ENCODE peak calls at places on chromosomes 13 and 19, in eight cellular contexts. One of them, this sample, is unnamed.
A peak's percentile ranks its signal among the peaks of the same experiment; 100 is the strongest.

GRCh38 chr13:98510156-98510509 is 66.8 kb downstream of the STK24 start:
- DNase-seq in skeletal muscle cell: no peak
- DNase-seq in stimulated activated CD4-positive, alpha-beta T cell treated with anti-CD3 and anti-CD28 coated beads, Interleukin-4, amount 100 ng/mL, for 4 hours: no peak
- DNase-seq in NCI-H510A treated with DMSO at 0.1 percent for 48 hours: no peak
- DNase-seq in OCI-LY7: no peak
- DNase-seq in stimulated activated CD8-positive, alpha-beta memory T cell treated with anti-CD3 and anti-CD28 coated beads, Interleukin-4, amount 100 ng/mL, for 4 hours: no peak
- DNase-seq in activated CD4-positive, CD25-positive, alpha-beta regulatory T cell treated with anti-CD3 and anti-CD28 coated beads, Interleukin-2, amount 50 U/mL, for 72 hours: no peak
- DNase-seq in mesothelial cell of epicardium: no peak
- DNase-seq in this sample: no peak

GRCh38 chr13:52842440-52842839 is 6.0 kb downstream of the PCDH8 start:
- DNase-seq in NCI-H510A treated with DMSO at 0.1 percent for 48 hours: no peak
- DNase-seq in skeletal muscle cell: no peak
- DNase-seq in OCI-LY7: no peak
- DNase-seq in stimulated activated CD4-positive, alpha-beta T cell treated with anti-CD3 and anti-CD28 coated beads, Interleukin-4, amount 100 ng/mL, for 4 hours: no peak
- DNase-seq in mesothelial cell of epicardium: no peak
- DNase-seq in stimulated activated CD8-positive, alpha-beta memory T cell treated with anti-CD3 and anti-CD28 coated beads, Interleukin-4, amount 100 ng/mL, for 4 hours: no peak
- DNase-seq in activated CD4-positive, CD25-positive, alpha-beta regulatory T cell treated with anti-CD3 and anti-CD28 coated beads, Interleukin-2, amount 50 U/mL, for 72 hours: no peak
- DNase-seq in this sample: no peak

GRCh38 chr13:113159701-113160100 is 1.3 kb downstream of the PROZ start:
- DNase-seq in skeletal muscle cell: no peak
- DNase-seq in mesothelial cell of epicardium: no peak
- DNase-seq in OCI-LY7: no peak
- DNase-seq in stimulated activated CD4-positive, alpha-beta T cell treated with anti-CD3 and anti-CD28 coated beads, Interleukin-4, amount 100 ng/mL, for 4 hours: no peak
- DNase-seq in NCI-H510A treated with DMSO at 0.1 percent for 48 hours: no peak
- DNase-seq in activated CD4-positive, CD25-positive, alpha-beta regulatory T cell treated with anti-CD3 and anti-CD28 coated beads, Interleukin-2, amount 50 U/mL, for 72 hours: no peak
- DNase-seq in stimulated activated CD8-positive, alpha-beta memory T cell treated with anti-CD3 and anti-CD28 coated beads, Interleukin-4, amount 100 ng/mL, for 4 hours: no peak
- DNase-seq in this sample: no peak

GRCh38 chr13:112821340-112822055 is 131.7 kb downstream of the ATP11A start:
- DNase-seq in mesothelial cell of epicardium: no peak
- DNase-seq in skeletal muscle cell: no peak
- DNase-seq in NCI-H510A treated with DMSO at 0.1 percent for 48 hours: no peak
- DNase-seq in stimulated activated CD8-positive, alpha-beta memory T cell treated with anti-CD3 and anti-CD28 coated beads, Interleukin-4, amount 100 ng/mL, for 4 hours: no peak
- DNase-seq in stimulated activated CD4-positive, alpha-beta T cell treated with anti-CD3 and anti-CD28 coated beads, Interleukin-4, amount 100 ng/mL, for 4 hours: no peak
- DNase-seq in OCI-LY7: no peak
- DNase-seq in activated CD4-positive, CD25-positive, alpha-beta regulatory T cell treated with anti-CD3 and anti-CD28 coated beads, Interleukin-2, amount 50 U/mL, for 72 hours: no peak
- DNase-seq in this sample: no peak

GRCh38 chr19:10452726-10453620 is 32.6 kb downstream of the PDE4A start:
- DNase-seq in stimulated activated CD8-positive, alpha-beta memory T cell treated with anti-CD3 and anti-CD28 coated beads, Interleukin-4, amount 100 ng/mL, for 4 hours: no peak
- DNase-seq in activated CD4-positive, CD25-positive, alpha-beta regulatory T cell treated with anti-CD3 and anti-CD28 coated beads, Interleukin-2, amount 50 U/mL, for 72 hours: no peak
- DNase-seq in mesothelial cell of epicardium: no peak
- DNase-seq in NCI-H510A treated with DMSO at 0.1 percent for 48 hours: no peak
- DNase-seq in OCI-LY7: no peak
- DNase-seq in skeletal muscle cell: no peak
- DNase-seq in stimulated activated CD4-positive, alpha-beta T cell treated with anti-CD3 and anti-CD28 coated beads, Interleukin-4, amount 100 ng/mL, for 4 hours: no peak
- DNase-seq in this sample: no peak

GRCh38 chr19:16400911-16401675 is 70.7 kb downstream of the EPS15L1 start:
- DNase-seq in NCI-H510A treated with DMSO at 0.1 percent for 48 hours: no peak
- DNase-seq in stimulated activated CD8-positive, alpha-beta memory T cell treated with anti-CD3 and anti-CD28 coated beads, Interleukin-4, amount 100 ng/mL, for 4 hours: no peak
- DNase-seq in mesothelial cell of epicardium: no peak
- DNase-seq in stimulated activated CD4-positive, alpha-beta T cell treated with anti-CD3 and anti-CD28 coated beads, Interleukin-4, amount 100 ng/mL, for 4 hours: peak; percentile 40
- DNase-seq in skeletal muscle cell: no peak
- DNase-seq in OCI-LY7: no peak
- DNase-seq in activated CD4-positive, CD25-positive, alpha-beta regulatory T cell treated with anti-CD3 and anti-CD28 coated beads, Interleukin-2, amount 50 U/mL, for 72 hours: no peak
- DNase-seq in this sample: no peak

GRCh38 chr13:19345158-19345557 is 163.5 kb upstream of the TUBA3C start:
- DNase-seq in OCI-LY7: no peak
- DNase-seq in mesothelial cell of epicardium: no peak
- DNase-seq in skeletal muscle cell: no peak
- DNase-seq in activated CD4-positive, CD25-positive, alpha-beta regulatory T cell treated with anti-CD3 and anti-CD28 coated beads, Interleukin-2, amount 50 U/mL, for 72 hours: no peak
- DNase-seq in NCI-H510A treated with DMSO at 0.1 percent for 48 hours: no peak
- DNase-seq in stimulated activated CD4-positive, alpha-beta T cell treated with anti-CD3 and anti-CD28 coated beads, Interleukin-4, amount 100 ng/mL, for 4 hours: no peak
- DNase-seq in stimulated activated CD8-positive, alpha-beta memory T cell treated with anti-CD3 and anti-CD28 coated beads, Interleukin-4, amount 100 ng/mL, for 4 hours: no peak
- DNase-seq in this sample: no peak

GRCh38 chr19:50461066-50461875 is 15.0 kb upstream of the EMC10 start:
- DNase-seq in OCI-LY7: peak; percentile 86
- DNase-seq in skeletal muscle cell: peak; percentile 23
- DNase-seq in stimulated activated CD8-positive, alpha-beta memory T cell treated with anti-CD3 and anti-CD28 coated beads, Interleukin-4, amount 100 ng/mL, for 4 hours: peak; percentile 25
- DNase-seq in mesothelial cell of epicardium: peak; percentile 71
- DNase-seq in activated CD4-positive, CD25-positive, alpha-beta regulatory T cell treated with anti-CD3 and anti-CD28 coated beads, Interleukin-2, amount 50 U/mL, for 72 hours: peak; percentile 60
- DNase-seq in NCI-H510A treated with DMSO at 0.1 percent for 48 hours: peak; percentile 49
- DNase-seq in stimulated activated CD4-positive, alpha-beta T cell treated with anti-CD3 and anti-CD28 coated beads, Interleukin-4, amount 100 ng/mL, for 4 hours: peak; percentile 35
- DNase-seq in this sample: peak; percentile 71

GRCh38 chr19:42250249-42250665 is 4.7 kb downstream of the ERF start:
- DNase-seq in skeletal muscle cell: no peak
- DNase-seq in stimulated activated CD4-positive, alpha-beta T cell treated with anti-CD3 and anti-CD28 coated beads, Interleukin-4, amount 100 ng/mL, for 4 hours: no peak
- DNase-seq in activated CD4-positive, CD25-positive, alpha-beta regulatory T cell treated with anti-CD3 and anti-CD28 coated beads, Interleukin-2, amount 50 U/mL, for 72 hours: no peak
- DNase-seq in NCI-H510A treated with DMSO at 0.1 percent for 48 hours: no peak
- DNase-seq in OCI-LY7: no peak
- DNase-seq in stimulated activated CD8-positive, alpha-beta memory T cell treated with anti-CD3 and anti-CD28 coated beads, Interleukin-4, amount 100 ng/mL, for 4 hours: no peak
- DNase-seq in mesothelial cell of epicardium: no peak
- DNase-seq in this sample: no peak

GRCh38 chr19:29323972-29324680 is 111.2 kb upstream of the UQCRFS1 start:
- DNase-seq in stimulated activated CD8-positive, alpha-beta memory T cell treated with anti-CD3 and anti-CD28 coated beads, Interleukin-4, amount 100 ng/mL, for 4 hours: no peak
- DNase-seq in NCI-H510A treated with DMSO at 0.1 percent for 48 hours: no peak
- DNase-seq in stimulated activated CD4-positive, alpha-beta T cell treated with anti-CD3 and anti-CD28 coated beads, Interleukin-4, amount 100 ng/mL, for 4 hours: no peak
- DNase-seq in OCI-LY7: no peak
- DNase-seq in activated CD4-positive, CD25-positive, alpha-beta regulatory T cell treated with anti-CD3 and anti-CD28 coated beads, Interleukin-2, amount 50 U/mL, for 72 hours: no peak
- DNase-seq in mesothelial cell of epicardium: no peak
- DNase-seq in skeletal muscle cell: no peak
- DNase-seq in this sample: no peak

GRCh38 chr19:18698321-18699167 is 15.1 kb downstream of the CRTC1 start:
- DNase-seq in stimulated activated CD4-positive, alpha-beta T cell treated with anti-CD3 and anti-CD28 coated beads, Interleukin-4, amount 100 ng/mL, for 4 hours: no peak
- DNase-seq in skeletal muscle cell: no peak
- DNase-seq in activated CD4-positive, CD25-positive, alpha-beta regulatory T cell treated with anti-CD3 and anti-CD28 coated beads, Interleukin-2, amount 50 U/mL, for 72 hours: no peak
- DNase-seq in stimulated activated CD8-positive, alpha-beta memory T cell treated with anti-CD3 and anti-CD28 coated beads, Interleukin-4, amount 100 ng/mL, for 4 hours: no peak
- DNase-seq in OCI-LY7: peak; percentile 47
- DNase-seq in NCI-H510A treated with DMSO at 0.1 percent for 48 hours: no peak
- DNase-seq in mesothelial cell of epicardium: no peak
- DNase-seq in this sample: no peak

GRCh38 chr19:28731577-28731976 is 481.4 kb downstream of the UQCRFS1 start:
- DNase-seq in skeletal muscle cell: no peak
- DNase-seq in OCI-LY7: no peak
- DNase-seq in activated CD4-positive, CD25-positive, alpha-beta regulatory T cell treated with anti-CD3 and anti-CD28 coated beads, Interleukin-2, amount 50 U/mL, for 72 hours: no peak
- DNase-seq in stimulated activated CD8-positive, alpha-beta memory T cell treated with anti-CD3 and anti-CD28 coated beads, Interleukin-4, amount 100 ng/mL, for 4 hours: no peak
- DNase-seq in stimulated activated CD4-positive, alpha-beta T cell treated with anti-CD3 and anti-CD28 coated beads, Interleukin-4, amount 100 ng/mL, for 4 hours: no peak
- DNase-seq in mesothelial cell of epicardium: no peak
- DNase-seq in NCI-H510A treated with DMSO at 0.1 percent for 48 hours: no peak
- DNase-seq in this sample: no peak

GRCh38 chr13:108983273-108983672 is 353.9 kb downstream of the MYO16 start:
- DNase-seq in OCI-LY7: no peak
- DNase-seq in NCI-H510A treated with DMSO at 0.1 percent for 48 hours: no peak
- DNase-seq in activated CD4-positive, CD25-positive, alpha-beta regulatory T cell treated with anti-CD3 and anti-CD28 coated beads, Interleukin-2, amount 50 U/mL, for 72 hours: no peak
- DNase-seq in stimulated activated CD4-positive, alpha-beta T cell treated with anti-CD3 and anti-CD28 coated beads, Interleukin-4, amount 100 ng/mL, for 4 hours: no peak
- DNase-seq in mesothelial cell of epicardium: no peak
- DNase-seq in skeletal muscle cell: no peak
- DNase-seq in stimulated activated CD8-positive, alpha-beta memory T cell treated with anti-CD3 and anti-CD28 coated beads, Interleukin-4, amount 100 ng/mL, for 4 hours: no peak
- DNase-seq in this sample: no peak

GRCh38 chr13:69903081-69903480 is 204.5 kb upstream of the ATXN8OS start:
- DNase-seq in NCI-H510A treated with DMSO at 0.1 percent for 48 hours: no peak
- DNase-seq in activated CD4-positive, CD25-positive, alpha-beta regulatory T cell treated with anti-CD3 and anti-CD28 coated beads, Interleukin-2, amount 50 U/mL, for 72 hours: no peak
- DNase-seq in stimulated activated CD8-positive, alpha-beta memory T cell treated with anti-CD3 and anti-CD28 coated beads, Interleukin-4, amount 100 ng/mL, for 4 hours: no peak
- DNase-seq in stimulated activated CD4-positive, alpha-beta T cell treated with anti-CD3 and anti-CD28 coated beads, Interleukin-4, amount 100 ng/mL, for 4 hours: no peak
- DNase-seq in mesothelial cell of epicardium: no peak
- DNase-seq in skeletal muscle cell: no peak
- DNase-seq in OCI-LY7: no peak
- DNase-seq in this sample: no peak

GRCh38 chr13:83286737-83287136 is 595.5 kb downstream of the SLITRK1 start:
- DNase-seq in NCI-H510A treated with DMSO at 0.1 percent for 48 hours: no peak
- DNase-seq in activated CD4-positive, CD25-positive, alpha-beta regulatory T cell treated with anti-CD3 and anti-CD28 coated beads, Interleukin-2, amount 50 U/mL, for 72 hours: no peak
- DNase-seq in stimulated activated CD4-positive, alpha-beta T cell treated with anti-CD3 and anti-CD28 coated beads, Interleukin-4, amount 100 ng/mL, for 4 hours: no peak
- DNase-seq in mesothelial cell of epicardium: no peak
- DNase-seq in skeletal muscle cell: no peak
- DNase-seq in OCI-LY7: no peak
- DNase-seq in stimulated activated CD8-positive, alpha-beta memory T cell treated with anti-CD3 and anti-CD28 coated beads, Interleukin-4, amount 100 ng/mL, for 4 hours: no peak
- DNase-seq in this sample: no peak

GRCh38 chr13:39148513-39148961 is 110.3 kb downstream of the NHLRC3 start:
- DNase-seq in activated CD4-positive, CD25-positive, alpha-beta regulatory T cell treated with anti-CD3 and anti-CD28 coated beads, Interleukin-2, amount 50 U/mL, for 72 hours: no peak
- DNase-seq in skeletal muscle cell: peak; percentile 59
- DNase-seq in NCI-H510A treated with DMSO at 0.1 percent for 48 hours: no peak
- DNase-seq in OCI-LY7: no peak
- DNase-seq in mesothelial cell of epicardium: no peak
- DNase-seq in stimulated activated CD4-positive, alpha-beta T cell treated with anti-CD3 and anti-CD28 coated beads, Interleukin-4, amount 100 ng/mL, for 4 hours: no peak
- DNase-seq in stimulated activated CD8-positive, alpha-beta memory T cell treated with anti-CD3 and anti-CD28 coated beads, Interleukin-4, amount 100 ng/mL, for 4 hours: no peak
- DNase-seq in this sample: no peak

GRCh38 chr13:31970237-31970930 is 61.2 kb upstream of the FRY start:
- DNase-seq in skeletal muscle cell: peak; percentile 47
- DNase-seq in activated CD4-positive, CD25-positive, alpha-beta regulatory T cell treated with anti-CD3 and anti-CD28 coated beads, Interleukin-2, amount 50 U/mL, for 72 hours: no peak
- DNase-seq in stimulated activated CD8-positive, alpha-beta memory T cell treated with anti-CD3 and anti-CD28 coated beads, Interleukin-4, amount 100 ng/mL, for 4 hours: no peak
- DNase-seq in NCI-H510A treated with DMSO at 0.1 percent for 48 hours: no peak
- DNase-seq in stimulated activated CD4-positive, alpha-beta T cell treated with anti-CD3 and anti-CD28 coated beads, Interleukin-4, amount 100 ng/mL, for 4 hours: no peak
- DNase-seq in mesothelial cell of epicardium: no peak
- DNase-seq in OCI-LY7: no peak
- DNase-seq in this sample: no peak

GRCh38 chr19:29841559-29842367 is 30.0 kb downstream of the CCNE1 start:
- DNase-seq in NCI-H510A treated with DMSO at 0.1 percent for 48 hours: no peak
- DNase-seq in mesothelial cell of epicardium: no peak
- DNase-seq in OCI-LY7: peak; percentile 42
- DNase-seq in stimulated activated CD8-positive, alpha-beta memory T cell treated with anti-CD3 and anti-CD28 coated beads, Interleukin-4, amount 100 ng/mL, for 4 hours: no peak
- DNase-seq in stimulated activated CD4-positive, alpha-beta T cell treated with anti-CD3 and anti-CD28 coated beads, Interleukin-4, amount 100 ng/mL, for 4 hours: no peak
- DNase-seq in skeletal muscle cell: no peak
- DNase-seq in activated CD4-positive, CD25-positive, alpha-beta regulatory T cell treated with anti-CD3 and anti-CD28 coated beads, Interleukin-2, amount 50 U/mL, for 72 hours: no peak
- DNase-seq in this sample: no peak

GRCh38 chr19:29672933-29673336 is 7.7 kb downstream of the PLEKHF1 start:
- DNase-seq in NCI-H510A treated with DMSO at 0.1 percent for 48 hours: no peak
- DNase-seq in mesothelial cell of epicardium: no peak
- DNase-seq in skeletal muscle cell: no peak
- DNase-seq in stimulated activated CD4-positive, alpha-beta T cell treated with anti-CD3 and anti-CD28 coated beads, Interleukin-4, amount 100 ng/mL, for 4 hours: peak; percentile 90
- DNase-seq in OCI-LY7: peak; percentile 24
- DNase-seq in stimulated activated CD8-positive, alpha-beta memory T cell treated with anti-CD3 and anti-CD28 coated beads, Interleukin-4, amount 100 ng/mL, for 4 hours: peak; percentile 82
- DNase-seq in activated CD4-positive, CD25-positive, alpha-beta regulatory T cell treated with anti-CD3 and anti-CD28 coated beads, Interleukin-2, amount 50 U/mL, for 72 hours: peak; percentile 74
- DNase-seq in this sample: peak; percentile 61

GRCh38 chr19:44903216-44903601 is 2.4 kb upstream of the APOE start:
- DNase-seq in OCI-LY7: no peak
- DNase-seq in activated CD4-positive, CD25-positive, alpha-beta regulatory T cell treated with anti-CD3 and anti-CD28 coated beads, Interleukin-2, amount 50 U/mL, for 72 hours: no peak
- DNase-seq in stimulated activated CD4-positive, alpha-beta T cell treated with anti-CD3 and anti-CD28 coated beads, Interleukin-4, amount 100 ng/mL, for 4 hours: no peak
- DNase-seq in NCI-H510A treated with DMSO at 0.1 percent for 48 hours: no peak
- DNase-seq in stimulated activated CD8-positive, alpha-beta memory T cell treated with anti-CD3 and anti-CD28 coated beads, Interleukin-4, amount 100 ng/mL, for 4 hours: no peak
- DNase-seq in skeletal muscle cell: no peak
- DNase-seq in mesothelial cell of epicardium: no peak
- DNase-seq in this sample: no peak

GRCh38 chr13:107211073-107211472 is 643.1 kb upstream of the ARGLU1 start:
- DNase-seq in NCI-H510A treated with DMSO at 0.1 percent for 48 hours: peak; percentile 99
- DNase-seq in activated CD4-positive, CD25-positive, alpha-beta regulatory T cell treated with anti-CD3 and anti-CD28 coated beads, Interleukin-2, amount 50 U/mL, for 72 hours: peak; percentile 33
- DNase-seq in skeletal muscle cell: peak; percentile 71
- DNase-seq in stimulated activated CD8-positive, alpha-beta memory T cell treated with anti-CD3 and anti-CD28 coated beads, Interleukin-4, amount 100 ng/mL, for 4 hours: no peak
- DNase-seq in stimulated activated CD4-positive, alpha-beta T cell treated with anti-CD3 and anti-CD28 coated beads, Interleukin-4, amount 100 ng/mL, for 4 hours: no peak
- DNase-seq in mesothelial cell of epicardium: peak; percentile 79
- DNase-seq in OCI-LY7: peak; percentile 42
- DNase-seq in this sample: peak; percentile 24

GRCh38 chr19:17553256-17553655 is 2.2 kb upstream of the COLGALT1 start:
- DNase-seq in mesothelial cell of epicardium: no peak
- DNase-seq in OCI-LY7: no peak
- DNase-seq in activated CD4-positive, CD25-positive, alpha-beta regulatory T cell treated with anti-CD3 and anti-CD28 coated beads, Interleukin-2, amount 50 U/mL, for 72 hours: no peak
- DNase-seq in stimulated activated CD4-positive, alpha-beta T cell treated with anti-CD3 and anti-CD28 coated beads, Interleukin-4, amount 100 ng/mL, for 4 hours: no peak
- DNase-seq in stimulated activated CD8-positive, alpha-beta memory T cell treated with anti-CD3 and anti-CD28 coated beads, Interleukin-4, amount 100 ng/mL, for 4 hours: no peak
- DNase-seq in NCI-H510A treated with DMSO at 0.1 percent for 48 hours: no peak
- DNase-seq in skeletal muscle cell: peak; percentile 92
- DNase-seq in this sample: no peak

GRCh38 chr19:41945135-41945766 is 13.9 kb downstream of the RABAC1 start:
- DNase-seq in activated CD4-positive, CD25-positive, alpha-beta regulatory T cell treated with anti-CD3 and anti-CD28 coated beads, Interleukin-2, amount 50 U/mL, for 72 hours: peak; percentile 75
- DNase-seq in OCI-LY7: peak; percentile 97
- DNase-seq in NCI-H510A treated with DMSO at 0.1 percent for 48 hours: no peak
- DNase-seq in stimulated activated CD4-positive, alpha-beta T cell treated with anti-CD3 and anti-CD28 coated beads, Interleukin-4, amount 100 ng/mL, for 4 hours: peak; percentile 92
- DNase-seq in mesothelial cell of epicardium: no peak
- DNase-seq in stimulated activated CD8-positive, alpha-beta memory T cell treated with anti-CD3 and anti-CD28 coated beads, Interleukin-4, amount 100 ng/mL, for 4 hours: peak; percentile 88
- DNase-seq in skeletal muscle cell: no peak
- DNase-seq in this sample: peak; percentile 92

GRCh38 chr19:29006057-29006735 is 206.8 kb downstream of the UQCRFS1 start:
- DNase-seq in activated CD4-positive, CD25-positive, alpha-beta regulatory T cell treated with anti-CD3 and anti-CD28 coated beads, Interleukin-2, amount 50 U/mL, for 72 hours: no peak
- DNase-seq in OCI-LY7: no peak
- DNase-seq in stimulated activated CD8-positive, alpha-beta memory T cell treated with anti-CD3 and anti-CD28 coated beads, Interleukin-4, amount 100 ng/mL, for 4 hours: no peak
- DNase-seq in NCI-H510A treated with DMSO at 0.1 percent for 48 hours: no peak
- DNase-seq in skeletal muscle cell: no peak
- DNase-seq in stimulated activated CD4-positive, alpha-beta T cell treated with anti-CD3 and anti-CD28 coated beads, Interleukin-4, amount 100 ng/mL, for 4 hours: no peak
- DNase-seq in mesothelial cell of epicardium: no peak
- DNase-seq in this sample: no peak

GRCh38 chr19:51754770-51755169 is 3.1 kb upstream of the FPR1 start:
- DNase-seq in stimulated activated CD8-positive, alpha-beta memory T cell treated with anti-CD3 and anti-CD28 coated beads, Interleukin-4, amount 100 ng/mL, for 4 hours: no peak
- DNase-seq in OCI-LY7: no peak
- DNase-seq in activated CD4-positive, CD25-positive, alpha-beta regulatory T cell treated with anti-CD3 and anti-CD28 coated beads, Interleukin-2, amount 50 U/mL, for 72 hours: no peak
- DNase-seq in skeletal muscle cell: no peak
- DNase-seq in stimulated activated CD4-positive, alpha-beta T cell treated with anti-CD3 and anti-CD28 coated beads, Interleukin-4, amount 100 ng/mL, for 4 hours: no peak
- DNase-seq in mesothelial cell of epicardium: no peak
- DNase-seq in NCI-H510A treated with DMSO at 0.1 percent for 48 hours: no peak
- DNase-seq in this sample: no peak

GRCh38 chr19:12954150-12954962 is 2.7 kb downstream of the GADD45GIP1 start:
- DNase-seq in mesothelial cell of epicardium: no peak
- DNase-seq in stimulated activated CD8-positive, alpha-beta memory T cell treated with anti-CD3 and anti-CD28 coated beads, Interleukin-4, amount 100 ng/mL, for 4 hours: no peak
- DNase-seq in skeletal muscle cell: no peak
- DNase-seq in activated CD4-positive, CD25-positive, alpha-beta regulatory T cell treated with anti-CD3 and anti-CD28 coated beads, Interleukin-2, amount 50 U/mL, for 72 hours: no peak
- DNase-seq in stimulated activated CD4-positive, alpha-beta T cell treated with anti-CD3 and anti-CD28 coated beads, Interleukin-4, amount 100 ng/mL, for 4 hours: no peak
- DNase-seq in NCI-H510A treated with DMSO at 0.1 percent for 48 hours: no peak
- DNase-seq in OCI-LY7: peak; percentile 58
- DNase-seq in this sample: no peak

GRCh38 chr13:74062933-74063332 is 71.3 kb downstream of the KLF12 start:
- DNase-seq in OCI-LY7: peak; percentile 80
- DNase-seq in stimulated activated CD8-positive, alpha-beta memory T cell treated with anti-CD3 and anti-CD28 coated beads, Interleukin-4, amount 100 ng/mL, for 4 hours: no peak
- DNase-seq in skeletal muscle cell: peak; percentile 43
- DNase-seq in activated CD4-positive, CD25-positive, alpha-beta regulatory T cell treated with anti-CD3 and anti-CD28 coated beads, Interleukin-2, amount 50 U/mL, for 72 hours: no peak
- DNase-seq in mesothelial cell of epicardium: no peak
- DNase-seq in stimulated activated CD4-positive, alpha-beta T cell treated with anti-CD3 and anti-CD28 coated beads, Interleukin-4, amount 100 ng/mL, for 4 hours: peak; percentile 21
- DNase-seq in NCI-H510A treated with DMSO at 0.1 percent for 48 hours: no peak
- DNase-seq in this sample: peak; percentile 32

GRCh38 chr19:11984986-11985385 is 20.1 kb downstream of the ZNF763 start:
- DNase-seq in NCI-H510A treated with DMSO at 0.1 percent for 48 hours: no peak
- DNase-seq in skeletal muscle cell: no peak
- DNase-seq in activated CD4-positive, CD25-positive, alpha-beta regulatory T cell treated with anti-CD3 and anti-CD28 coated beads, Interleukin-2, amount 50 U/mL, for 72 hours: no peak
- DNase-seq in stimulated activated CD8-positive, alpha-beta memory T cell treated with anti-CD3 and anti-CD28 coated beads, Interleukin-4, amount 100 ng/mL, for 4 hours: no peak
- DNase-seq in mesothelial cell of epicardium: no peak
- DNase-seq in OCI-LY7: peak; percentile 88
- DNase-seq in stimulated activated CD4-positive, alpha-beta T cell treated with anti-CD3 and anti-CD28 coated beads, Interleukin-4, amount 100 ng/mL, for 4 hours: peak; percentile 3
- DNase-seq in this sample: peak; percentile 12

GRCh38 chr19:7931221-7932061 is 5.5 kb upstream of the CTXN1 start:
- DNase-seq in activated CD4-positive, CD25-positive, alpha-beta regulatory T cell treated with anti-CD3 and anti-CD28 coated beads, Interleukin-2, amount 50 U/mL, for 72 hours: no peak
- DNase-seq in mesothelial cell of epicardium: no peak
- DNase-seq in stimulated activated CD8-positive, alpha-beta memory T cell treated with anti-CD3 and anti-CD28 coated beads, Interleukin-4, amount 100 ng/mL, for 4 hours: no peak
- DNase-seq in skeletal muscle cell: no peak
- DNase-seq in NCI-H510A treated with DMSO at 0.1 percent for 48 hours: no peak
- DNase-seq in stimulated activated CD4-positive, alpha-beta T cell treated with anti-CD3 and anti-CD28 coated beads, Interleukin-4, amount 100 ng/mL, for 4 hours: no peak
- DNase-seq in OCI-LY7: no peak
- DNase-seq in this sample: no peak